ENCODE peak calls at places on chromosomes 1 and 21, in five cellular contexts. One of them, this sample, is unnamed. For H3K36me3, the result is how much of the 10 kb centered on the place peaks cover.

GRCh38 chr1:227922501-227923352 is 25.0 kb downstream of the WNT9A start:
- DNase-seq in IMR-90: no peak
- DNase-seq in brain microvascular endothelial cell: no peak
- DNase-seq in tibial artery: no peak
- DNase-seq in CD8-positive, alpha-beta T cell: no peak
- DNase-seq in this sample: no peak

GRCh38 chr1:54774820-54775498 is 10.6 kb upstream of the PARS2 start:
- DNase-seq in CD8-positive, alpha-beta T cell: no peak
- DNase-seq in tibial artery: no peak
- DNase-seq in IMR-90: peak
- DNase-seq in brain microvascular endothelial cell: peak
- DNase-seq in this sample: no peak

GRCh38 chr21:17270234-17270633 is 242.6 kb upstream of the CXADR start:
- DNase-seq in tibial artery: peak
- DNase-seq in brain microvascular endothelial cell: peak
- DNase-seq in IMR-90: peak
- DNase-seq in CD8-positive, alpha-beta T cell: no peak
- DNase-seq in this sample: peak

GRCh38 chr21:44533891-44534627 is 5.9 kb downstream of the KRTAP10-1 start:
- DNase-seq in tibial artery: peak
- DNase-seq in IMR-90: no peak
- DNase-seq in brain microvascular endothelial cell: no peak
- DNase-seq in CD8-positive, alpha-beta T cell: no peak
- DNase-seq in this sample: no peak

GRCh38 chr1:78511334-78511733 is 20.6 kb downstream of the PTGFR start:
- DNase-seq in IMR-90: no peak
- DNase-seq in brain microvascular endothelial cell: no peak
- DNase-seq in CD8-positive, alpha-beta T cell: no peak
- DNase-seq in tibial artery: no peak
- DNase-seq in this sample: no peak

GRCh38 chr1:172351761-172352161 is 68.7 kb upstream of the C1orf105 start:
- DNase-seq in CD8-positive, alpha-beta T cell: no peak
- DNase-seq in brain microvascular endothelial cell: peak
- DNase-seq in tibial artery: no peak
- DNase-seq in IMR-90: peak
- DNase-seq in this sample: no peak

GRCh38 chr1:235069577-235070563 is 58.8 kb downstream of the TOMM20 start:
- DNase-seq in brain microvascular endothelial cell: no peak
- DNase-seq in IMR-90: peak
- DNase-seq in CD8-positive, alpha-beta T cell: no peak
- DNase-seq in tibial artery: peak
- DNase-seq in this sample: peak

GRCh38 chr21:28442624-28443023 is 550.1 kb downstream of the LTN1 start:
- DNase-seq in CD8-positive, alpha-beta T cell: no peak
- DNase-seq in IMR-90: peak
- DNase-seq in brain microvascular endothelial cell: peak
- DNase-seq in tibial artery: no peak
- DNase-seq in this sample: no peak

GRCh38 chr1:61237659-61238370 is 155.5 kb downstream of the NFIA start:
- DNase-seq in IMR-90: no peak
- DNase-seq in brain microvascular endothelial cell: no peak
- DNase-seq in CD8-positive, alpha-beta T cell: no peak
- DNase-seq in tibial artery: no peak
- DNase-seq in this sample: no peak

GRCh38 chr1:151820940-151821339 is 10.7 kb downstream of the RORC start:
- DNase-seq in tibial artery: no peak
- DNase-seq in CD8-positive, alpha-beta T cell: no peak
- DNase-seq in IMR-90: no peak
- DNase-seq in brain microvascular endothelial cell: no peak
- DNase-seq in this sample: no peak

GRCh38 chr1:67052741-67053534 is 1.0 kb downstream of the SLC35D1 start:
- DNase-seq in brain microvascular endothelial cell: peak
- DNase-seq in IMR-90: peak
- DNase-seq in tibial artery: peak
- DNase-seq in CD8-positive, alpha-beta T cell: no peak
- DNase-seq in this sample: no peak

GRCh38 chr1:8004113-8004802 is 21.9 kb downstream of the ERRFI1 start:
- DNase-seq in CD8-positive, alpha-beta T cell: no peak
- DNase-seq in tibial artery: no peak
- DNase-seq in IMR-90: no peak
- DNase-seq in brain microvascular endothelial cell: no peak
- DNase-seq in this sample: no peak

GRCh38 chr1:89085781-89086180 is 20.8 kb upstream of the GBP1 start:
- DNase-seq in IMR-90: peak
- DNase-seq in brain microvascular endothelial cell: peak
- DNase-seq in tibial artery: no peak
- DNase-seq in CD8-positive, alpha-beta T cell: no peak
- DNase-seq in this sample: no peak

GRCh38 chr1:22936681-22937080 is 36.0 kb downstream of the LACTBL1 start:
- DNase-seq in IMR-90: no peak
- DNase-seq in CD8-positive, alpha-beta T cell: no peak
- DNase-seq in tibial artery: no peak
- DNase-seq in brain microvascular endothelial cell: no peak
- DNase-seq in this sample: no peak

GRCh38 chr21:33964706-33965325 is 49.2 kb upstream of the ATP5PO start:
- DNase-seq in brain microvascular endothelial cell: no peak
- DNase-seq in CD8-positive, alpha-beta T cell: no peak
- DNase-seq in tibial artery: no peak
- DNase-seq in IMR-90: peak
- DNase-seq in this sample: no peak

GRCh38 chr1:24897263-24898151 is 32.6 kb downstream of the RUNX3 start:
- DNase-seq in tibial artery: peak
- DNase-seq in CD8-positive, alpha-beta T cell: no peak
- DNase-seq in brain microvascular endothelial cell: no peak
- DNase-seq in IMR-90: no peak
- DNase-seq in this sample: no peak

GRCh38 chr1:9150582-9151290 is 21.8 kb upstream of the GPR157 start:
- DNase-seq in IMR-90: peak
- DNase-seq in CD8-positive, alpha-beta T cell: no peak
- DNase-seq in brain microvascular endothelial cell: no peak
- DNase-seq in tibial artery: no peak
- DNase-seq in this sample: no peak

GRCh38 chr1:2038229-2038628 is 12.0 kb upstream of the PRKCZ start:
- DNase-seq in tibial artery: no peak
- DNase-seq in IMR-90: no peak
- DNase-seq in CD8-positive, alpha-beta T cell: no peak
- DNase-seq in brain microvascular endothelial cell: no peak
- DNase-seq in this sample: no peak

GRCh38 chr1:206470692-206471414 is 577 bp downstream of the IKBKE start:
- DNase-seq in CD8-positive, alpha-beta T cell: peak
- DNase-seq in tibial artery: no peak
- DNase-seq in IMR-90: peak
- DNase-seq in brain microvascular endothelial cell: peak
- DNase-seq in this sample: no peak

GRCh38 chr1:55309053-55309452 is 93.9 kb upstream of the USP24 start:
- DNase-seq in IMR-90: peak
- DNase-seq in brain microvascular endothelial cell: peak
- DNase-seq in CD8-positive, alpha-beta T cell: no peak
- DNase-seq in tibial artery: no peak
- DNase-seq in this sample: no peak

GRCh38 chr21:17819878-17820232 is 699 bp upstream of the C21orf91 start:
- DNase-seq in IMR-90: peak
- DNase-seq in tibial artery: no peak
- DNase-seq in CD8-positive, alpha-beta T cell: no peak
- DNase-seq in brain microvascular endothelial cell: no peak
- DNase-seq in this sample: no peak

GRCh38 chr1:189597083-189597482 is 880.6 kb downstream of the BRINP3 start:
- DNase-seq in IMR-90: no peak
- DNase-seq in brain microvascular endothelial cell: no peak
- DNase-seq in CD8-positive, alpha-beta T cell: no peak
- DNase-seq in tibial artery: no peak
- DNase-seq in this sample: no peak

GRCh38 chr1:2236695-2237677 is 8.9 kb downstream of the SKI start:
- DNase-seq in brain microvascular endothelial cell: no peak
- DNase-seq in tibial artery: no peak
- DNase-seq in IMR-90: no peak
- DNase-seq in CD8-positive, alpha-beta T cell: no peak
- DNase-seq in this sample: no peak

GRCh38 chr1:200628223-200628868 is 7.8 kb upstream of the KIF14 start:
- DNase-seq in tibial artery: no peak
- DNase-seq in brain microvascular endothelial cell: no peak
- DNase-seq in CD8-positive, alpha-beta T cell: no peak
- DNase-seq in IMR-90: no peak
- DNase-seq in this sample: no peak

GRCh38 chr1:9910080-9910424 is at the start of gene CTNNBIP1:
- DNase-seq in IMR-90: no peak
- DNase-seq in brain microvascular endothelial cell: no peak
- DNase-seq in tibial artery: no peak
- DNase-seq in CD8-positive, alpha-beta T cell: no peak
- DNase-seq in this sample: no peak

GRCh38 chr1:42484382-42484781 is 21.3 kb downstream of the CCDC30 start:
- DNase-seq in brain microvascular endothelial cell: peak
- DNase-seq in IMR-90: peak
- DNase-seq in CD8-positive, alpha-beta T cell: no peak
- DNase-seq in tibial artery: no peak
- DNase-seq in this sample: peak

GRCh38 chr1:17531682-17532487 is 7.6 kb upstream of the ARHGEF10L start:
- DNase-seq in IMR-90: no peak
- DNase-seq in tibial artery: peak
- DNase-seq in CD8-positive, alpha-beta T cell: no peak
- DNase-seq in brain microvascular endothelial cell: no peak
- DNase-seq in this sample: no peak

GRCh38 chr1:62439652-62440371 is 3.0 kb downstream of the USP1 start:
- DNase-seq in tibial artery: no peak
- DNase-seq in IMR-90: peak
- DNase-seq in brain microvascular endothelial cell: no peak
- DNase-seq in CD8-positive, alpha-beta T cell: no peak
- DNase-seq in this sample: no peak

GRCh38 chr1:15407579-15407978 is 2.1 kb upstream of the EFHD2 start:
- DNase-seq in IMR-90: no peak
- DNase-seq in CD8-positive, alpha-beta T cell: no peak
- DNase-seq in tibial artery: no peak
- DNase-seq in brain microvascular endothelial cell: no peak
- DNase-seq in this sample: no peak

GRCh38 chr21:38244885-38245869 is 11.6 kb upstream of the KCNJ15 start:
- DNase-seq in CD8-positive, alpha-beta T cell: peak
- DNase-seq in tibial artery: no peak
- DNase-seq in IMR-90: peak
- DNase-seq in brain microvascular endothelial cell: peak
- DNase-seq in this sample: peak

GRCh38 chr1:25037174-25038074 is 107.3 kb upstream of the RUNX3 start:
- DNase-seq in brain microvascular endothelial cell: peak
- DNase-seq in tibial artery: no peak
- DNase-seq in CD8-positive, alpha-beta T cell: peak
- DNase-seq in IMR-90: peak
- DNase-seq in this sample: no peak

GRCh38 chr1:246608616-246609376 is 42.5 kb downstream of the CNST start:
- DNase-seq in CD8-positive, alpha-beta T cell: no peak
- DNase-seq in IMR-90: peak
- DNase-seq in brain microvascular endothelial cell: peak
- DNase-seq in tibial artery: peak
- DNase-seq in this sample: peak

GRCh38 chr1:41673355-41673754 is 188.9 kb upstream of the EDN2 start:
- DNase-seq in IMR-90: peak
- DNase-seq in CD8-positive, alpha-beta T cell: peak
- DNase-seq in tibial artery: no peak
- DNase-seq in brain microvascular endothelial cell: no peak
- DNase-seq in this sample: no peak

GRCh38 chr1:6351480-6352137 is 42.0 kb downstream of the ACOT7 start:
- DNase-seq in brain microvascular endothelial cell: no peak
- DNase-seq in IMR-90: no peak
- DNase-seq in tibial artery: no peak
- DNase-seq in CD8-positive, alpha-beta T cell: no peak
- DNase-seq in this sample: no peak

GRCh38 chr1:241423541-241424479 is 66.8 kb upstream of the RGS7 start:
- DNase-seq in tibial artery: no peak
- DNase-seq in IMR-90: peak
- DNase-seq in CD8-positive, alpha-beta T cell: no peak
- DNase-seq in brain microvascular endothelial cell: no peak
- DNase-seq in this sample: peak
- TF ChIP-seq CTCF in tibial artery: no peak
- TF ChIP-seq CTCF in IMR-90: peak
- TF ChIP-seq CTCF in CD8-positive, alpha-beta T cell: no peak
- TF ChIP-seq CTCF in brain microvascular endothelial cell: peak
- TF ChIP-seq CTCF in this sample: peak

GRCh38 chr1:182003953-182004586 is 57.4 kb downstream of the ZNF648 start:
- DNase-seq in brain microvascular endothelial cell: no peak
- DNase-seq in IMR-90: no peak
- DNase-seq in CD8-positive, alpha-beta T cell: no peak
- DNase-seq in tibial artery: no peak
- DNase-seq in this sample: no peak
- H3K4me3 ChIP-seq in brain microvascular endothelial cell: no peak
- H3K4me3 ChIP-seq in IMR-90: no peak
- H3K4me3 ChIP-seq in CD8-positive, alpha-beta T cell: no peak
- H3K4me3 ChIP-seq in tibial artery: no peak
- H3K4me3 ChIP-seq in this sample: no peak

GRCh38 chr1:220269036-220269435 is 3.2 kb downstream of the RAB3GAP2 start:
- DNase-seq in tibial artery: no peak
- DNase-seq in IMR-90: no peak
- DNase-seq in brain microvascular endothelial cell: no peak
- DNase-seq in CD8-positive, alpha-beta T cell: no peak
- DNase-seq in this sample: no peak
- H3K36me3 ChIP-seq in tibial artery: under half
- H3K36me3 ChIP-seq in IMR-90: under half
- H3K36me3 ChIP-seq in brain microvascular endothelial cell: under half
- H3K36me3 ChIP-seq in CD8-positive, alpha-beta T cell: under half
- H3K36me3 ChIP-seq in this sample: under half

GRCh38 chr1:167122568-167122967 is 28.7 kb downstream of the STYXL2 start:
- DNase-seq in brain microvascular endothelial cell: no peak
- DNase-seq in IMR-90: no peak
- DNase-seq in CD8-positive, alpha-beta T cell: no peak
- DNase-seq in tibial artery: no peak
- DNase-seq in this sample: no peak
- TF ChIP-seq CTCF in brain microvascular endothelial cell: no peak
- TF ChIP-seq CTCF in IMR-90: no peak
- TF ChIP-seq CTCF in CD8-positive, alpha-beta T cell: no peak
- TF ChIP-seq CTCF in tibial artery: no peak
- TF ChIP-seq CTCF in this sample: no peak

DNA sequence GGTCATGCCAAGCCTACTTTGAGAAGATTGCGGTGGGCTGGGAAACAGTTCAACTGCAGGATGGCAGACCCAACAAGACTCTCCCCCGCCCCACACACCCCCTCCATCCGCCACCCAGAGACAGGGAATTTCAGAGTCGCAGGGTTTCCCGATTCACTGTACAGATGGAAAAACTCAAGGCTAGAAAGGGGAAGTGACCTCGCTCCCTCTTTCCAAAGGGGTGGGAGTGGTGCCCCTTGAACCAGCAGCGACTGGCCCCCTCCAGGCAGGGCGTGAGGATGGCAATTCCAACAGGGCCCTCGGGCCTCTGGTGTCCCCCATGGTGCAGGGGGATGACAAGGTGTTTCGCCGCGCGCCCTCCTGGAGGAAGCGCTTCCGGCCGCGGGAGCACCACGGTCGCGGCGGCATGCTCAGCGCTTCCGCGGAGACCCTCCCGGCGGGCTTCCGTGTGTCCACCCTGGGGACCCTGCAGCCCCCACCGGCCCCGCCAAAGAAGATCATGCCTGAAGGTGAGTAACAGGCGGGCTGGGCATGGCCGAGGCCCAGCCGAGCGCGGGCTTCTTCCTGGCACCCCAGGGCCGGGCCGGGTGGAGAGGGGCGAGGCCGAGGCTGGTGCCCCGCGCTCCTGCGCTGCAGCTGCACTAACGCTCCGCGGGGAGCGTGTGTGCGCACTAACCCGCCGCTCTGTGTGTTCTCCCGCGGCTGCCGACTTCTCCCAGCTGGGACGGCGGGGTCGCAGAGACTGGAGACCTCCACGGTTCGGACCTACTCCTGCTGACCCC is 10.4 kb downstream of the MYOG start:
- DNase-seq in IMR-90: no peak
- DNase-seq in CD8-positive, alpha-beta T cell: no peak
- DNase-seq in tibial artery: no peak
- DNase-seq in brain microvascular endothelial cell: no peak
- DNase-seq in this sample: no peak
- H3K4me3 ChIP-seq in IMR-90: no peak
- H3K4me3 ChIP-seq in CD8-positive, alpha-beta T cell: peak
- H3K4me3 ChIP-seq in tibial artery: peak
- H3K4me3 ChIP-seq in brain microvascular endothelial cell: no peak
- H3K4me3 ChIP-seq in this sample: no peak

GRCh38 chr21:42855143-42855936 is 24.0 kb downstream of the WDR4 start:
- DNase-seq in CD8-positive, alpha-beta T cell: no peak
- DNase-seq in IMR-90: no peak
- DNase-seq in brain microvascular endothelial cell: no peak
- DNase-seq in tibial artery: no peak
- DNase-seq in this sample: no peak
- H3K36me3 ChIP-seq in CD8-positive, alpha-beta T cell: half or more
- H3K36me3 ChIP-seq in IMR-90: half or more
- H3K36me3 ChIP-seq in brain microvascular endothelial cell: half or more
- H3K36me3 ChIP-seq in tibial artery: half or more
- H3K36me3 ChIP-seq in this sample: under half

This sample was measured in BJ.